ENCODE peak calls at places on chromosomes 13 and 19, in nine cellular contexts. Z is foreskin fibroblast; S is uterus; X is tibial artery; H is mesenchymal stem cell; E is CD4-positive, alpha-beta memory T cell; K is body of pancreas; Q is OCI-LY7; B is ovary. V is an unnamed sample.

GRCh38 chr19:48636859-48637448 is at the start of gene DBP:
- DNase-seq in X (peak; percentile 63), Q (no peak), S (no peak), Z (peak; percentile 63), K (peak; percentile 64), E (no peak), B (no peak), H (no peak), V (no peak)

GRCh38 chr13:114179087-114179658 is at the start of gene CFAP97D2:
- DNase-seq in X (no peak), H (no peak), E (no peak), S (no peak), Z (no peak), Q (no peak), K (no peak), B (no peak), V (no peak)

GRCh38 chr13:103539265-103539664 is 473.0 kb upstream of the SLC10A2 start:
- DNase-seq in X (no peak), H (no peak), Z (no peak), S (no peak), Q (no peak), B (no peak), E (no peak), K (no peak), V (no peak)

GRCh38 chr13:109836629-109837607 is 50.5 kb upstream of the IRS2 start:
- DNase-seq in B (no peak), S (no peak), H (no peak), Q (no peak), K (peak; percentile 78), X (no peak), E (no peak), Z (no peak), V (no peak)

GRCh38 chr13:111533900-111534645 is 213.6 kb downstream of the TEX29 start:
- DNase-seq in B (no peak), Z (no peak), X (no peak), S (no peak), Q (no peak), H (no peak), K (no peak), E (no peak), V (no peak)

GRCh38 chr19:58154287-58154678 is 3.7 kb upstream of the ZNF329 start:
- DNase-seq in Z (peak; percentile 80), H (peak; percentile 50), S (peak; percentile 61), Q (no peak), K (peak; percentile 47), B (peak; percentile 53), X (peak; percentile 22), E (peak; percentile 6), V (peak; percentile 64)

GRCh38 chr13:74575729-74576125 is 441.5 kb upstream of the KLF12 start:
- DNase-seq in K (peak; percentile 28), H (peak; percentile 45), Z (peak; percentile 83), Q (no peak), E (peak; percentile 54), B (peak; percentile 42), S (peak; percentile 51), X (peak; percentile 65), V (peak; percentile 43)

GRCh38 chr19:55303477-55303876 is 19.7 kb downstream of the BRSK1 start:
- DNase-seq in S (no peak), E (no peak), Q (no peak), H (no peak), X (no peak), Z (no peak), B (no peak), K (no peak), V (no peak)

GRCh38 chr13:110433014-110433413 is 125.9 kb downstream of the COL4A2 start:
- DNase-seq in S (no peak), H (no peak), E (no peak), X (peak; percentile 72), B (no peak), Z (peak; percentile 10), K (no peak), Q (no peak), V (peak; percentile 57)

GRCh38 chr19:33678796-33679195 is 57.0 kb downstream of the CHST8 start:
- DNase-seq in X (peak; percentile 16), B (no peak), H (no peak), S (no peak), E (no peak), Q (no peak), K (no peak), Z (no peak), V (no peak)

GRCh38 chr13:23771966-23772365 is 117.2 kb downstream of the MIPEP start:
- DNase-seq in E (no peak), Q (no peak), Z (peak; percentile 53), K (no peak), B (no peak), X (no peak), H (no peak), S (no peak), V (peak; percentile 54)

GRCh38 chr13:33340631-33341030 is 55.1 kb upstream of the STARD13 start:
- DNase-seq in B (no peak), X (no peak), H (peak; percentile 55), S (no peak), E (no peak), Z (peak; percentile 60), K (no peak), Q (no peak), V (peak; percentile 61)

GRCh38 chr13:61413572-61413971 is 2.1 kb downstream of the PCDH20 start:
- DNase-seq in H (no peak), Q (no peak), Z (no peak), K (no peak), E (no peak), B (no peak), X (no peak), S (no peak), V (no peak)
- H3K4me3 ChIP-seq in H (no peak overlapping the region), Q (no peak overlapping the region), Z (no peak overlapping the region), K (no peak overlapping the region), E (no peak overlapping the region), B (peak overlapping the region; percentile 21), X (peak overlapping the region; percentile 50), S (peak overlapping the region; percentile 33), V (no peak overlapping the region)

GRCh38 chr13:98822238-98822606 is 69.8 kb upstream of the SLC15A1 start:
- DNase-seq in Z (peak; percentile 39), K (no peak), H (peak; percentile 38), S (no peak), E (no peak), Q (no peak), B (no peak), X (no peak), V (no peak)

GRCh38 chr13:98823442-98823841 is 71.0 kb upstream of the SLC15A1 start:
- DNase-seq in H (no peak), S (no peak), Z (no peak), K (no peak), B (no peak), E (no peak), X (no peak), Q (no peak), V (no peak)

GRCh38 chr13:98820744-98821371 is 68.4 kb upstream of the SLC15A1 start:
- DNase-seq in E (no peak), S (no peak), K (no peak), Z (no peak), B (no peak), H (no peak), Q (no peak), X (no peak), V (no peak)

GRCh38 chr13:98819382-98819781 is 66.9 kb upstream of the SLC15A1 start:
- DNase-seq in S (no peak), H (no peak), K (no peak), Z (peak; percentile 47), X (no peak), E (no peak), B (no peak), Q (no peak), V (no peak)

GRCh38 chr13:98821372-98822237 is 69.1 kb upstream of the SLC15A1 start:
- DNase-seq in S (peak; percentile 42), B (no peak), H (peak; percentile 7), K (no peak), E (no peak), Q (no peak), X (peak; percentile 49), Z (peak; percentile 78), V (peak; percentile 45)
- H3K4me3 ChIP-seq in S (no peak overlapping the region), B (no peak overlapping the region), H (peak overlapping the region; percentile 48), K (no peak overlapping the region), E (no peak overlapping the region), Q (no peak overlapping the region), X (no peak overlapping the region), Z (no peak overlapping the region), V (no peak overlapping the region)

GRCh38 chr19:6018786-6019185 is 40.8 kb upstream of the RANBP3 start:
- DNase-seq in H (no peak), X (no peak), E (no peak), Z (no peak), Q (peak; percentile 54), S (no peak), K (no peak), B (no peak), V (no peak)

GRCh38 chr19:6021878-6022569 is 44.1 kb upstream of the RANBP3 start:
- DNase-seq in E (peak; percentile 74), S (peak; percentile 74), H (peak; percentile 83), B (peak; percentile 67), X (peak; percentile 70), Q (peak; percentile 89), K (peak; percentile 88), Z (peak; percentile 88), V (peak; percentile 91)

GRCh38 chr19:6020972-6021805 is 43.2 kb upstream of the RANBP3 start:
- DNase-seq in E (no peak), Q (no peak), S (no peak), K (peak; percentile 46), H (no peak), X (no peak), B (no peak), Z (no peak), V (no peak)

GRCh38 chr19:6022570-6023049 is 44.7 kb upstream of the RANBP3 start:
- DNase-seq in Z (no peak), H (no peak), B (no peak), Q (no peak), S (no peak), X (no peak), K (no peak), E (no peak), V (no peak)

DNA sequence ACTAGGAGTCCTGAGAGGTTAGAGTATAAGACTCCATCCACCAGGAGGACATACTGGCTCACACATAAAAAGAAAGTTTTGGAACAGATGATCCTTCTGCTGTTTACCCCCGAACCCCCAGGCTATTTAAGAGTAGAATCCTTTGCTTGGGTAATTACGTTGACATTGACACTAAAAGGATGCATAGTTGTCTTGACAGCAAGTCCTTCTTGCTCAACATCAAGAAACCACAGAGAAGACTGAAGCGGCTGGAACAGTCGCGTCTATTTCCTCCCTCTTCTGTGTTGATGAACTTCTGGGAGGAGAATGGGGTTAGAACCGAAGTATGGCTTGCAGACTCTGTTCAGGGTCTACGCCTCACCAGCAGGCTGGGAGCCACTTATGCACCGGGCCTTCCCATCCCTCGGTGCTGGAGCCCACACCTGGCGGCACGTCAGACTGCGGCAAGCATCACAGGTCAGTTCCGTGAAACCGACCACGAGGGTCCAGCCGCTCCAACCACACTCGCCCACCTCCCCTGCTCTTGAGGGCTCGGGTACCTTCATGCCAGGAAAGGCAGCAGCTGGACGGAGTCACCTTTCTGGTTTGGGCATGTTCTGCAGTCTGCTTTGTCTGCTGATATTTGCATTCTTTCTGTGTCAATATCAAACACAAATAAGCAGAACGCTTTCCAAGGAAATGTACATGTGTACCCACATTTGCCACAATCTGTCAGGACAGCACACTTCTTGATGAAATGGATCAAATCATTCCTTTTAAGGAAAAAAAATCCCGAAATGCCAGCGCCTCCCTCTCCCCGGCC is 42.4 kb upstream of the RANBP3 start:
- DNase-seq in X (no peak), B (no peak), E (no peak), H (peak; percentile 85), Z (no peak), Q (no peak), S (no peak), K (peak; percentile 62), V (peak; percentile 44)
- H3K4me3 ChIP-seq in X (no peak overlapping the region), B (no peak overlapping the region), E (no peak overlapping the region), H (no peak overlapping the region), Z (no peak overlapping the region), Q (no peak overlapping the region), S (no peak overlapping the region), K (no peak overlapping the region), V (no peak overlapping the region)

GRCh38 chr13:60164490-60164889 is 762 bp upstream of the DIAPH3 start:
- DNase-seq in Q (no peak), E (no peak), K (no peak), H (no peak), S (no peak), X (no peak), B (peak; percentile 11), Z (peak; percentile 34), V (peak; percentile 34)
- H3K4me3 ChIP-seq in Q (peak overlapping the region; percentile 83), E (peak overlapping the region; percentile 95), K (peak overlapping the region; percentile 28), H (peak overlapping the region; percentile 88), S (peak overlapping the region; percentile 58), X (peak overlapping the region; percentile 74), B (peak overlapping the region; percentile 50), Z (peak overlapping the region; percentile 82), V (peak overlapping the region; percentile 84)